ENCODE peak calls at places on chromosomes 4 and X, in six cellular contexts. H is suprapubic skin, R is IMR-90, G is hepatocyte, E is lung, W is astrocyte. P is an unnamed sample.

GRCh38 chrX:63922221-63922620 is 137.2 kb upstream of the ARHGEF9 start:
- DNase-seq in R (peak), G (no peak), W (no peak), H (no peak), E (no peak), P (no peak)

GRCh38 chr4:169249214-169249973 is 21.4 kb downstream of the SH3RF1 start:
- DNase-seq in R (peak), G (peak), W (peak), E (no peak), H (no peak), P (no peak)

GRCh38 chrX:16368696-16369095 is 201.4 kb downstream of the MAGEB17 start:
- DNase-seq in W (peak), R (no peak), G (no peak), H (no peak), E (no peak), P (no peak)

GRCh38 chr4:156751486-156751885 is 220.1 kb downstream of the PDGFC start:
- DNase-seq in R (peak), H (no peak), W (peak), E (no peak), G (no peak), P (no peak)

GRCh38 chrX:1554469-1555210 is 17.7 kb upstream of the P2RY8 start:
- DNase-seq in E (no peak), H (peak), W (no peak), G (no peak), R (no peak), P (no peak)

GRCh38 chrX:154373340-154374306 is 811 bp downstream of the FLNA start:
- DNase-seq in R (peak), G (peak), E (peak), H (no peak), W (peak), P (peak)

GRCh38 chrX:106894392-106894909 is 8.7 kb downstream of the RIPPLY1 start:
- DNase-seq in W (peak), R (peak), E (peak), G (peak), H (no peak), P (no peak)

GRCh38 chr4:28229092-28229491 is 1368.5 kb downstream of the STIM2 start:
- DNase-seq in R (peak), E (no peak), G (no peak), H (no peak), W (peak), P (no peak)

GRCh38 chr4:91330555-91331137 is 973.1 kb upstream of the GRID2 start:
- DNase-seq in W (peak), E (no peak), G (no peak), R (no peak), H (no peak), P (no peak)

GRCh38 chr4:128606173-128606572 is 203.3 kb upstream of the JADE1 start:
- DNase-seq in R (peak), W (peak), E (no peak), G (no peak), H (no peak), P (no peak)

GRCh38 chr4:52102587-52102986 is 51.5 kb downstream of the SPATA18 start:
- DNase-seq in R (peak), H (no peak), E (no peak), G (no peak), W (peak), P (no peak)

GRCh38 chr4:141331534-141332358 is 111.1 kb downstream of the ZNF330 start:
- DNase-seq in G (no peak), R (no peak), W (no peak), H (no peak), E (no peak), P (no peak)

GRCh38 chr4:8586671-8587468 is 5.7 kb upstream of the CPZ start:
- DNase-seq in H (peak), E (no peak), G (no peak), W (no peak), R (no peak), P (no peak)

GRCh38 chr4:35725131-35725530 is 519.2 kb downstream of the ARAP2 start:
- DNase-seq in H (no peak), R (no peak), G (no peak), E (no peak), W (no peak), P (no peak)

GRCh38 chr4:174475528-174475927 is 46.8 kb downstream of the HPGD start:
- DNase-seq in E (no peak), W (no peak), R (no peak), G (no peak), H (no peak), P (no peak)

DNA sequence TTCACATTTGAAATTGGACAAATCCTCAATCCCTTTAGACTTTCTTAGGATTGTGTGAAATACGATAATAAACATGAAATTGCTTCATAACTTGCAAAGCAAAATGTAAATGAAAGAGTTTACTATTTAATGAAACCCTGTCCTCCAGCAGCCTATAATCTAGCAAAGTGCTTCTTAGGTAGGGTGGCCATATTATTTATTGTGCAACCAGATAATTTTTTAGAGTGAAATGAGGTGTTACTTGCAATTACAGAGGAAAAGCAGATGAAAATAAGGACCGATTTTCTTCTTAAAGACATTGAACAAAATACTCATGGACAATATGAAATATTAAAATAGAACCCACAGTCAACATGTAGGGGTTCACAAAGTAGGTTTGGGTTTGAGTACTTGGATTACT is 116.2 kb upstream of the GALNT7 start:
- DNase-seq in H (no peak), E (no peak), G (no peak), W (no peak), R (no peak), P (no peak)
- H3K4me3 ChIP-seq in H (no peak), E (no peak), G (no peak), W (no peak), R (no peak), P (peak)

DNA sequence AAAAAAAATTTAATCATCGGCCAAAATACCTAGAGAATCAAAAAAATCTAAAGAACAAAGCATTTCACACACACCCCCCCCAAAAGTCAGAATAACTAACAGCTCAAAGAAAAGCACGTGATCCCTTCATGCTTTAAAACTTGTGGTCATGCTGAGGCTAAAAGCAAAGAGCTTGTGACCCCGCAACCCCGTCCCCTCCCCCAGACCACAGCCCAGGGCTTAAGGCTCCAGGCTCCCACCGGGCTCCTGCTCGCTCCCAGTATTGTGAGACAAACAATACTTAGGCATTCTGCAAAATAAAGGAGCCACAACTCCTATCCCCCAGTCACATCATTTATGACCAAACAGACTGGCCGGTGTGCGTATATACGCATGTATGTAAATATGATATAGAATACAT is 62.1 kb upstream of the CCDC160 start:
- DNase-seq in R (no peak), W (no peak), H (no peak), E (no peak), G (no peak), P (no peak)
- TF ChIP-seq CTCF in R (no peak), W (no peak), H (no peak), E (no peak), G (no peak), P (no peak)

GRCh38 chr4:182085051-182085480 is 158.1 kb upstream of the TENM3 start:
- DNase-seq in G (no peak), R (no peak), E (no peak), H (no peak), W (peak), P (no peak)
- H3K4me3 ChIP-seq in G (no peak), R (no peak), E (no peak), H (no peak), W (peak), P (no peak)

GRCh38 chr4:1244978-1245471 is 3.9 kb downstream of the CTBP1 start:
- DNase-seq in E (no peak), H (peak), R (no peak), G (no peak), W (no peak), P (peak)
- TF ChIP-seq CTCF in E (no peak), H (no peak), R (no peak), G (no peak), W (no peak), P (no peak)

DNA sequence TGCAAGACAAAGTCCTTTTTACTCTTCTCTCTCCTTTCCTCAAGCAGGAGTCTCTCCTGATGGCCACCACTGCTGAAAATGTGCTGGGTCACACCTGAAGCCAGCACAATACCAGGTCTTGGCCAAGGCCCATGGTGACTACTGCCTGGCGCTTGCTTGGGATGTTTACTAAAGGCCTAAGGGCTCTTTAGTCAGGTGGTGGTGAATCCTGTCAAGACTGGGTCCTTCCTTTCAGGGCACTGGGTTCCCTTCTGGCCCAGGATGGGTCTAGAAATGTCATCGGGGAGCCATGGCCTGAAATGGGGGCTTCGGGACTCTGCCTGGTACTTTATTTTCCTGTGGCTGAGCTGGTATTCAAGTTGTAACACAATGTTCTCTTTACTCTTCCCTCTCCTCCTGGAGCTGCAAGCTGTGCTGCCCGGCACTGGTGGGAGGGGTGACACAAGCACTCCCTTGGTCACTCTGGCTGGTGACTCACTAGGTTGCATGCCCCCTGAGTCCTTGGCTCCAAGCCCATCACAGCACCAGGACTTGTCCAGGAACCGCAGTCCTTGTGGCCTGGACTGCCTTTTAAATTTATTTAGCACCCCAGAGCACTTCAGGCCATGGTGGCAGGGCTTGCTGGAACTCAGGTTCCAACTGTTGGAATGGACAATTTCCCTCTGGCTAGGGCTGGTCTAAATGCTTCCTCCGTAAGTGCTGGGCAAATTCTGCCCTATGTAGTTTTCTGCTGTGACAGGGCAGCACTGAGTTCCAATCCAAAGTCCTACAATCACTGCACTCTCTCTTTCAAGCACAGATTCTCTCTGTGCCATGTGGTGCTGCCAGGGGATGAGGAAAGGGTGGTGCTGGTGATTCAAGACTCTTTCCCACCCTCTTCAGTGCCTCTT is 11.3 kb downstream of the ARL13A start:
- DNase-seq in G (no peak), H (no peak), E (peak), R (peak), W (peak), P (no peak)
- H3K4me3 ChIP-seq in G (no peak), H (no peak), E (no peak), R (no peak), W (no peak), P (no peak)

GRCh38 chrX:138886769-138887168 is 175.3 kb upstream of the FGF13 start:
- DNase-seq in H (no peak), G (peak), R (no peak), W (peak), E (no peak), P (no peak)

GRCh38 chrX:138885886-138886285 is 174.4 kb upstream of the FGF13 start:
- DNase-seq in E (no peak), W (peak), R (no peak), G (no peak), H (no peak), P (no peak)

GRCh38 chrX:138889152-138889551 is 177.6 kb upstream of the FGF13 start:
- DNase-seq in G (no peak), R (no peak), H (no peak), E (no peak), W (no peak), P (no peak)

DNA sequence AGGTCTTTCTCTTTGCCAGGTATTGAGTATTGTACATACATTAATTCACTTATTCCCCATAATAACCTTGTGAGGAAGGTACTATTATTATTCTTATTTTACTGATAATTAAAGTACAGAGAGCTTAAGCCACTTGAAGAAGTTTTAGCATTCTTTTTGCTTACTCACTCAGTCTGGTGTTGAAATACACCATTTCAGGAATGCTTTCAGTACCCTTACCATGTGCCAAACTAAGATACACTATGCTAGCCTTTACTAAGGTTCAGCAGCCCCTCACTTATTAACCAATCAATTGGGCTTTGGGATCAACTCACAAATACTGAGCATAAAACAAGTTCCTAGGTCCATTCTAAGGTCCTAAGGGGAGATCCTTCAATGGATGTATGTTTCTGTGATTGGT is 179.0 kb upstream of the FGF13 start:
- DNase-seq in G (no peak), W (peak), E (no peak), H (no peak), R (no peak), P (no peak)
- TF ChIP-seq CTCF in G (no peak), W (no peak), E (no peak), H (no peak), R (no peak), P (no peak)

GRCh38 chrX:136227074-136227473 is 24.1 kb downstream of the MAP7D3 start:
- DNase-seq in G (no peak), E (no peak), W (no peak), H (no peak), R (no peak), P (no peak)

GRCh38 chrX:136228808-136229207 is 22.4 kb downstream of the MAP7D3 start:
- DNase-seq in E (no peak), R (no peak), W (no peak), H (no peak), G (no peak), P (no peak)

DNA sequence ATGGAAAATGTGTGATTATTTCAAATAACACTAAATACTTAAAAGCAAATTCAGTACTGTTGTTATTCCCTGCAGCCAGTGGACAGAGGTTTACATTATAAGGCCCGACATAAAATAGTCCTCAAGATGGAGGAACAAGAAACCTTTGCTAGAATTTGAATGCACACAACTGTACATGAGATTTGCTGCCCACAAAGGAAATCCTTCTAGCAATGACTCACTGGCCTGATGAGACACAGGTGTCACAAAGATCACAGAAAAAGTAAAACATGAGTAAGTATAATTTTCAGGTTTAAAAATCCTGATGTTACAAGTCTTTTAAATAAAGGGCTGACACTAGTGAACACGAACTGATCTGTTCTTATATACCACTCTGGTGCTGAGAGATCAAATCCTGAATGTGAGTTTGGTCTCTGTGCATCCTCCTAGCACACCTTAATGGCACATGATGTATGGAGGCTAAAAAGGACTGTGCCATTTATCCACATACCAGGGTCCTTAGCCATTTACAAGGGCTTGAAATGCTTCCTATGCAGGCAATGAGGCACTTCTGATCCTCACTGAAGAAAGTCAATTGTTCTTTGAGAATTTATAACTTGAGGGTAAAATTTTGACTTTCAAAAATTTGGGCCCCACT is 23.1 kb downstream of the MAP7D3 start:
- DNase-seq in W (no peak), G (no peak), R (peak), H (no peak), E (no peak), P (no peak)
- H3K4me3 ChIP-seq in W (no peak), G (no peak), R (no peak), H (no peak), E (no peak), P (no peak)